ENCODE peak calls at places on chromosome 18, in four cellular contexts. Q is MM.1S, K is cardiac fibroblast, T is IMR-90. N is an unnamed sample.
A peak's percentile ranks its signal among the peaks of the same experiment; 100 is the strongest.

GRCh38 chr18:79626905-79627749 is 52.5 kb upstream of the CTDP1 start:
- DNase-seq in K (no peak), T (no peak), Q (no peak), N (no peak)

GRCh38 chr18:66558773-66559172 is 45.1 kb downstream of the CDH19 start:
- DNase-seq in T (no peak), K (peak; percentile 23), Q (no peak), N (no peak)

GRCh38 chr18:66867653-66868052 is 263.8 kb upstream of the CDH19 start:
- DNase-seq in T (no peak), Q (peak; percentile 9), K (peak; percentile 0), N (no peak)

GRCh38 chr18:69956037-69956436 is 8.4 kb upstream of the CD226 start:
- DNase-seq in Q (no peak), T (no peak), K (no peak), N (no peak)

GRCh38 chr18:52588916-52589315 is 248.9 kb downstream of the DCC start:
- DNase-seq in K (no peak), Q (no peak), T (peak; percentile 30), N (no peak)

GRCh38 chr18:54983041-54983686 is 23.9 kb upstream of the CCDC68 start:
- DNase-seq in T (peak; percentile 76), K (peak; percentile 80), Q (peak; percentile 41), N (peak; percentile 48)

GRCh38 chr18:30674619-30675018 is 367.9 kb downstream of the DSC3 start:
- DNase-seq in T (no peak), Q (no peak), K (no peak), N (no peak)

GRCh38 chr18:46156124-46156745 is 52.0 kb downstream of the HAUS1 start:
- DNase-seq in Q (no peak), K (no peak), T (no peak), N (no peak)

GRCh38 chr18:62566818-62567217 is 44.0 kb downstream of the ZCCHC2 start:
- DNase-seq in Q (no peak), K (no peak), T (no peak), N (no peak)

GRCh38 chr18:62571037-62571436 is 48.2 kb downstream of the ZCCHC2 start:
- DNase-seq in Q (no peak), T (no peak), K (no peak), N (no peak)

GRCh38 chr18:62569081-62569480 is 46.3 kb downstream of the ZCCHC2 start:
- DNase-seq in T (no peak), K (no peak), Q (no peak), N (no peak)

GRCh38 chr18:62564044-62564443 is 41.2 kb downstream of the ZCCHC2 start:
- DNase-seq in T (no peak), K (no peak), Q (no peak), N (no peak)

GRCh38 chr18:62566199-62566598 is 43.4 kb downstream of the ZCCHC2 start:
- DNase-seq in Q (no peak), T (peak; percentile 7), K (peak; percentile 44), N (no peak)
- TF ChIP-seq CTCF in Q (no peak), T (no peak), K (peak; percentile 22), N (no peak)

GRCh38 chr18:4557502-4557901 is 102.4 kb upstream of the DLGAP1 start:
- DNase-seq in K (no peak), Q (no peak), T (no peak), N (no peak)
- TF ChIP-seq CTCF in K (no peak), Q (no peak), T (no peak), N (no peak)

GRCh38 chr18:12013186-12013916 is 32.0 kb downstream of the IMPA2 start:
- DNase-seq in Q (no peak), T (no peak), K (no peak), N (no peak)
- TF ChIP-seq CTCF in Q (no peak), T (no peak), K (no peak), N (no peak)

DNA sequence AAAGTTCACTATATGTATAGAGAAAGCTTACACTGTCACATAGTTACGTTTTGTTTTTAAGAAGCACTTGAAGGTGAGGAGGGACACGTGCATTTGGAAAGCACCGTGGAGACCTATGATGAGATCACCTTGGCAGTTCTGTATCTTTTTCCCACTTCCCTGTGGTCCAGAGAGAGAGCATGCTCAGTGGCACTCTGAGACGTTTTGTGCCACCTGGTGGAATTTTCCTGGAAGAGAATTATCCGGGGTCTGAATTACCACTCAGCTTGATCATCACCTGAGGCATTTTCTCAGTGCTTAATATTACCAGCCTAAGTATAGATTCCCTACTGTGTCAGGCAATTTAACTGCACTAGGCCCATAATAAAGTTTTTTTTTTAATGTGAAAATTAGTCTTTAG is 469.4 kb upstream of the SMIM21 start:
- DNase-seq in K (no peak), T (no peak), Q (no peak), N (no peak)
- TF ChIP-seq CTCF in K (no peak), T (no peak), Q (no peak), N (no peak)

N was measured in GM13977.